ENCODE peak calls at places on chromosomes 5 and 9, in five cellular contexts. One of them, this sample, is unnamed.

GRCh38 chr5:96963267-96963666 is 27.4 kb downstream of the LNPEP start:
- DNase-seq in NB4: peak; percentile 48
- DNase-seq in activated B cell treated with CpG ODN at 0.5 μM for 24 hours: no peak
- DNase-seq in psoas muscle: peak; percentile 76
- DNase-seq in chondrocyte: no peak
- DNase-seq in this sample: peak; percentile 92

GRCh38 chr5:100691545-100691944 is 156.4 kb downstream of the FAM174A start:
- DNase-seq in NB4: no peak
- DNase-seq in activated B cell treated with CpG ODN at 0.5 μM for 24 hours: no peak
- DNase-seq in psoas muscle: no peak
- DNase-seq in chondrocyte: no peak
- DNase-seq in this sample: no peak

GRCh38 chr5:180330810-180331646 is 22.1 kb downstream of the GFPT2 start:
- DNase-seq in NB4: peak; percentile 24
- DNase-seq in activated B cell treated with CpG ODN at 0.5 μM for 24 hours: no peak
- DNase-seq in psoas muscle: peak; percentile 77
- DNase-seq in chondrocyte: no peak
- DNase-seq in this sample: peak; percentile 97

GRCh38 chr9:138075496-138075895 is 197.9 kb downstream of the CACNA1B start:
- DNase-seq in NB4: no peak
- DNase-seq in activated B cell treated with CpG ODN at 0.5 μM for 24 hours: peak; percentile 1
- DNase-seq in psoas muscle: no peak
- DNase-seq in chondrocyte: no peak
- DNase-seq in this sample: no peak

GRCh38 chr5:141957367-141957993 is 522 bp downstream of the PCDH12 start:
- DNase-seq in NB4: peak; percentile 31
- DNase-seq in activated B cell treated with CpG ODN at 0.5 μM for 24 hours: no peak
- DNase-seq in psoas muscle: no peak
- DNase-seq in chondrocyte: no peak
- DNase-seq in this sample: no peak

GRCh38 chr5:29550523-29550922 is 1643.0 kb upstream of the CDH6 start:
- DNase-seq in NB4: no peak
- DNase-seq in activated B cell treated with CpG ODN at 0.5 μM for 24 hours: no peak
- DNase-seq in psoas muscle: no peak
- DNase-seq in chondrocyte: no peak
- DNase-seq in this sample: no peak

GRCh38 chr5:125058185-125058826 is 311.9 kb upstream of the ZNF608 start:
- DNase-seq in NB4: no peak
- DNase-seq in activated B cell treated with CpG ODN at 0.5 μM for 24 hours: no peak
- DNase-seq in psoas muscle: no peak
- DNase-seq in chondrocyte: no peak
- DNase-seq in this sample: peak; percentile 58

GRCh38 chr9:68552700-68553099 is 12.0 kb upstream of the TMEM252 start:
- DNase-seq in NB4: no peak
- DNase-seq in activated B cell treated with CpG ODN at 0.5 μM for 24 hours: no peak
- DNase-seq in psoas muscle: no peak
- DNase-seq in chondrocyte: no peak
- DNase-seq in this sample: peak; percentile 47

GRCh38 chr5:89988129-89988528 is 421.4 kb downstream of the CETN3 start:
- DNase-seq in NB4: no peak
- DNase-seq in activated B cell treated with CpG ODN at 0.5 μM for 24 hours: no peak
- DNase-seq in psoas muscle: no peak
- DNase-seq in chondrocyte: no peak
- DNase-seq in this sample: no peak

GRCh38 chr5:172588380-172588779 is 52.7 kb upstream of the NEURL1B start:
- DNase-seq in NB4: no peak
- DNase-seq in activated B cell treated with CpG ODN at 0.5 μM for 24 hours: no peak
- DNase-seq in psoas muscle: no peak
- DNase-seq in chondrocyte: no peak
- DNase-seq in this sample: no peak

GRCh38 chr9:117160254-117160653 is 254.6 kb downstream of the ASTN2 start:
- DNase-seq in NB4: peak; percentile 11
- DNase-seq in activated B cell treated with CpG ODN at 0.5 μM for 24 hours: no peak
- DNase-seq in psoas muscle: no peak
- DNase-seq in chondrocyte: no peak
- DNase-seq in this sample: no peak

GRCh38 chr9:36319806-36320205 is 61.6 kb upstream of the GNE start:
- DNase-seq in NB4: no peak
- DNase-seq in activated B cell treated with CpG ODN at 0.5 μM for 24 hours: no peak
- DNase-seq in psoas muscle: no peak
- DNase-seq in chondrocyte: no peak
- DNase-seq in this sample: no peak

GRCh38 chr5:83095973-83096539 is 18.7 kb downstream of the XRCC4 start:
- DNase-seq in NB4: no peak
- DNase-seq in activated B cell treated with CpG ODN at 0.5 μM for 24 hours: no peak
- DNase-seq in psoas muscle: no peak
- DNase-seq in chondrocyte: no peak
- DNase-seq in this sample: peak; percentile 81

GRCh38 chr9:128203024-128203841 is at the start of gene DNM1:
- DNase-seq in NB4: peak; percentile 76
- DNase-seq in activated B cell treated with CpG ODN at 0.5 μM for 24 hours: peak; percentile 78
- DNase-seq in psoas muscle: peak; percentile 80
- DNase-seq in chondrocyte: no peak
- DNase-seq in this sample: no peak

GRCh38 chr9:115988701-115989100 is 164.9 kb upstream of the PAPPA start:
- DNase-seq in NB4: no peak
- DNase-seq in activated B cell treated with CpG ODN at 0.5 μM for 24 hours: no peak
- DNase-seq in psoas muscle: no peak
- DNase-seq in chondrocyte: no peak
- DNase-seq in this sample: no peak

GRCh38 chr9:82599550-82599949 is 463.4 kb downstream of the RASEF start:
- DNase-seq in NB4: no peak
- DNase-seq in activated B cell treated with CpG ODN at 0.5 μM for 24 hours: no peak
- DNase-seq in psoas muscle: no peak
- DNase-seq in chondrocyte: no peak
- DNase-seq in this sample: no peak

GRCh38 chr9:136399176-136400037 is 563 bp downstream of the SNAPC4 start:
- DNase-seq in NB4: peak; percentile 42
- DNase-seq in activated B cell treated with CpG ODN at 0.5 μM for 24 hours: peak; percentile 36
- DNase-seq in psoas muscle: peak; percentile 55
- DNase-seq in chondrocyte: peak; percentile 79
- DNase-seq in this sample: peak; percentile 19

GRCh38 chr5:181188700-181189362 is 16.2 kb downstream of the TRIM7 start:
- DNase-seq in NB4: peak; percentile 80
- DNase-seq in activated B cell treated with CpG ODN at 0.5 μM for 24 hours: peak; percentile 72
- DNase-seq in psoas muscle: peak; percentile 73
- DNase-seq in chondrocyte: no peak
- DNase-seq in this sample: peak; percentile 71

GRCh38 chr5:1509346-1510085 is 14.2 kb downstream of the LPCAT1 start:
- DNase-seq in NB4: no peak
- DNase-seq in activated B cell treated with CpG ODN at 0.5 μM for 24 hours: peak; percentile 10
- DNase-seq in psoas muscle: peak; percentile 12
- DNase-seq in chondrocyte: peak; percentile 49
- DNase-seq in this sample: no peak

GRCh38 chr5:176170084-176170483 is 68.1 kb upstream of the SIMC1 start:
- DNase-seq in NB4: no peak
- DNase-seq in activated B cell treated with CpG ODN at 0.5 μM for 24 hours: no peak
- DNase-seq in psoas muscle: no peak
- DNase-seq in chondrocyte: no peak
- DNase-seq in this sample: no peak

GRCh38 chr5:103218164-103218563 is 40.4 kb upstream of the MACIR start:
- DNase-seq in NB4: no peak
- DNase-seq in activated B cell treated with CpG ODN at 0.5 μM for 24 hours: no peak
- DNase-seq in psoas muscle: no peak
- DNase-seq in chondrocyte: no peak
- DNase-seq in this sample: peak; percentile 85

GRCh38 chr5:122471031-122471751 is 159.2 kb downstream of the SNCAIP start:
- DNase-seq in NB4: no peak
- DNase-seq in activated B cell treated with CpG ODN at 0.5 μM for 24 hours: no peak
- DNase-seq in psoas muscle: no peak
- DNase-seq in chondrocyte: no peak
- DNase-seq in this sample: no peak

GRCh38 chr5:53642006-53642405 is 81.6 kb downstream of the NDUFS4 start:
- DNase-seq in NB4: no peak
- DNase-seq in activated B cell treated with CpG ODN at 0.5 μM for 24 hours: no peak
- DNase-seq in psoas muscle: no peak
- DNase-seq in chondrocyte: no peak
- DNase-seq in this sample: no peak

GRCh38 chr9:101486693-101487442 is 46.8 kb upstream of the RNF20 start:
- DNase-seq in NB4: no peak
- DNase-seq in activated B cell treated with CpG ODN at 0.5 μM for 24 hours: no peak
- DNase-seq in psoas muscle: peak; percentile 75
- DNase-seq in chondrocyte: peak; percentile 93
- DNase-seq in this sample: no peak

GRCh38 chr5:163533229-163533628 is 27.8 kb downstream of the MAT2B start:
- DNase-seq in NB4: no peak
- DNase-seq in activated B cell treated with CpG ODN at 0.5 μM for 24 hours: no peak
- DNase-seq in psoas muscle: no peak
- DNase-seq in chondrocyte: no peak
- DNase-seq in this sample: no peak

GRCh38 chr9:7216004-7216821 is 458.4 kb downstream of the KDM4C start:
- DNase-seq in NB4: peak; percentile 94
- DNase-seq in activated B cell treated with CpG ODN at 0.5 μM for 24 hours: no peak
- DNase-seq in psoas muscle: no peak
- DNase-seq in chondrocyte: no peak
- DNase-seq in this sample: peak; percentile 18

GRCh38 chr9:33297455-33297854 is 7.1 kb downstream of the NFX1 start:
- DNase-seq in NB4: peak; percentile 83
- DNase-seq in activated B cell treated with CpG ODN at 0.5 μM for 24 hours: peak; percentile 31
- DNase-seq in psoas muscle: no peak
- DNase-seq in chondrocyte: no peak
- DNase-seq in this sample: no peak

GRCh38 chr9:132597073-132597775 is 14.8 kb downstream of the BARHL1 start:
- DNase-seq in NB4: no peak
- DNase-seq in activated B cell treated with CpG ODN at 0.5 μM for 24 hours: no peak
- DNase-seq in psoas muscle: no peak
- DNase-seq in chondrocyte: no peak
- DNase-seq in this sample: peak; percentile 20

GRCh38 chr5:31346896-31347557 is 153.5 kb downstream of the CDH6 start:
- DNase-seq in NB4: peak; percentile 52
- DNase-seq in activated B cell treated with CpG ODN at 0.5 μM for 24 hours: no peak
- DNase-seq in psoas muscle: no peak
- DNase-seq in chondrocyte: no peak
- DNase-seq in this sample: no peak

GRCh38 chr5:41843456-41844112 is 26.6 kb downstream of the OXCT1 start:
- DNase-seq in NB4: peak; percentile 67
- DNase-seq in activated B cell treated with CpG ODN at 0.5 μM for 24 hours: no peak
- DNase-seq in psoas muscle: no peak
- DNase-seq in chondrocyte: no peak
- DNase-seq in this sample: peak; percentile 49

GRCh38 chr5:146059349-146060220 is 45.8 kb downstream of the PLAC8L1 start:
- DNase-seq in NB4: no peak
- DNase-seq in activated B cell treated with CpG ODN at 0.5 μM for 24 hours: no peak
- DNase-seq in psoas muscle: no peak
- DNase-seq in chondrocyte: no peak
- DNase-seq in this sample: no peak

GRCh38 chr9:135701067-135701967 is 668 bp upstream of the KCNT1 start:
- DNase-seq in NB4: peak; percentile 26
- DNase-seq in activated B cell treated with CpG ODN at 0.5 μM for 24 hours: no peak
- DNase-seq in psoas muscle: no peak
- DNase-seq in chondrocyte: no peak
- DNase-seq in this sample: no peak

GRCh38 chr5:61784337-61784736 is 452.3 kb downstream of the ZSWIM6 start:
- DNase-seq in NB4: no peak
- DNase-seq in activated B cell treated with CpG ODN at 0.5 μM for 24 hours: no peak
- DNase-seq in psoas muscle: no peak
- DNase-seq in chondrocyte: no peak
- DNase-seq in this sample: no peak

GRCh38 chr9:134182554-134183219 is 18.3 kb upstream of the RNU6ATAC start:
- DNase-seq in NB4: peak; percentile 51
- DNase-seq in activated B cell treated with CpG ODN at 0.5 μM for 24 hours: no peak
- DNase-seq in psoas muscle: no peak
- DNase-seq in chondrocyte: peak; percentile 57
- DNase-seq in this sample: no peak

GRCh38 chr9:7935666-7936065 is 136.1 kb upstream of the DMAC1 start:
- DNase-seq in NB4: no peak
- DNase-seq in activated B cell treated with CpG ODN at 0.5 μM for 24 hours: no peak
- DNase-seq in psoas muscle: no peak
- DNase-seq in chondrocyte: no peak
- DNase-seq in this sample: no peak

GRCh38 chr9:135344915-135345500 is 134.6 kb upstream of the PPP1R26 start:
- DNase-seq in NB4: no peak
- DNase-seq in activated B cell treated with CpG ODN at 0.5 μM for 24 hours: no peak
- DNase-seq in psoas muscle: no peak
- DNase-seq in chondrocyte: peak; percentile 59
- DNase-seq in this sample: no peak

DNA sequence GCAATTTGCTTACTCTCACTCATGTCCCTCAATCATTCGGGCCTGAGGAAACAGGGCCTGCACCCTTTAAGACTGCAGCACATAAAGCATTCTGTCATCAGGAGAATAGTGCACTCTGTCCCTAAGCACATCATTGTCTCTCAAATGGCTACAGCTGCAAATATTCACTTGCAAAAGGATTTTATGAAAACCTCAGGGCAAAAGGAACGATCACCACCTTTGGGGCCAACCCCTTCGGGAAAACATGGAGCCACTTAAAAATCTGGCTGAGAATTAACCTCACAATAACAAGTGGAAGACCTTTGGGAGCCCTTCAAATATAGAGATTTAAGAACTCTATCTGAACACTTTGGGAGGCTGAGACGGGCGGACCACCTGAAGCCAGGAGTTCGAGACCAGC is 68.4 kb downstream of the MAPKAP1 start:
- DNase-seq in NB4: no peak
- DNase-seq in activated B cell treated with CpG ODN at 0.5 μM for 24 hours: no peak
- DNase-seq in psoas muscle: no peak
- DNase-seq in chondrocyte: no peak
- DNase-seq in this sample: no peak
- TF ChIP-seq CTCF in NB4: no peak
- TF ChIP-seq CTCF in activated B cell treated with CpG ODN at 0.5 μM for 24 hours: no peak
- TF ChIP-seq CTCF in psoas muscle: no peak
- TF ChIP-seq CTCF in chondrocyte: no peak
- TF ChIP-seq CTCF in this sample: no peak

DNA sequence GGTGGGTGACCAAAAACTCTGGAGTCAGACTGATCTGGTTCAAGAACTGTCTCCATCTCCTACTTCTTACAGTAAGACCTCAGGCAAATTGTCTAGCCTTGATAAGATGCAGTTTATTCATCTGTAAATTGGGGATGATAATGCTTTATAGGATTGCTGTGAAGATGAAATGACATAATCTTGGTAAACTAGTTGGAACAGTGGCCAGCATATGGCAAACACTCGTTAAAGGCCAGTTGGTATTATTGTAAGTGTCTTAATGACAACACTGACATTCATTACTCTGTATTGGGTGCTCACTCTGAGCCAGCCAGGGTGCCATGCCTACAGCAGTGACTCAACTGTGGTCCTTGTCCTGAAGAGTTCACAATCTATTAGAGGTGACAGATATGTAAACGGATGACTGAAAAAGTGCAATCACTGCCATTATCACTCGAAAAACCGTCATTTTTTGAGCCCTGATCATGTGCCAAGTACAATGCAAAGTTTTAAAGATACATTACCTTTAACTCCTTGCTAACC is 84.9 kb upstream of the HSPA9 start:
- DNase-seq in NB4: no peak
- DNase-seq in activated B cell treated with CpG ODN at 0.5 μM for 24 hours: no peak
- DNase-seq in psoas muscle: no peak
- DNase-seq in chondrocyte: no peak
- DNase-seq in this sample: no peak
- TF ChIP-seq CTCF in NB4: no peak
- TF ChIP-seq CTCF in activated B cell treated with CpG ODN at 0.5 μM for 24 hours: no peak
- TF ChIP-seq CTCF in psoas muscle: no peak
- TF ChIP-seq CTCF in chondrocyte: no peak
- TF ChIP-seq CTCF in this sample: no peak

GRCh38 chr9:35161713-35162604 is at the start of gene UNC13B:
- DNase-seq in NB4: peak; percentile 92
- DNase-seq in activated B cell treated with CpG ODN at 0.5 μM for 24 hours: peak; percentile 72
- DNase-seq in psoas muscle: peak; percentile 97
- DNase-seq in chondrocyte: peak; percentile 96
- DNase-seq in this sample: peak; percentile 86
- TF ChIP-seq CTCF in NB4: no peak
- TF ChIP-seq CTCF in activated B cell treated with CpG ODN at 0.5 μM for 24 hours: no peak
- TF ChIP-seq CTCF in psoas muscle: peak; percentile 19
- TF ChIP-seq CTCF in chondrocyte: peak; percentile 69
- TF ChIP-seq CTCF in this sample: no peak

GRCh38 chr5:34957857-34958690 is 28.7 kb downstream of the DNAJC21 start:
- DNase-seq in NB4: peak; percentile 36
- DNase-seq in activated B cell treated with CpG ODN at 0.5 μM for 24 hours: no peak
- DNase-seq in psoas muscle: no peak
- DNase-seq in chondrocyte: no peak
- DNase-seq in this sample: peak; percentile 36
- TF ChIP-seq CTCF in NB4: peak; percentile 63
- TF ChIP-seq CTCF in activated B cell treated with CpG ODN at 0.5 μM for 24 hours: no peak
- TF ChIP-seq CTCF in psoas muscle: peak; percentile 38
- TF ChIP-seq CTCF in chondrocyte: peak; percentile 76
- TF ChIP-seq CTCF in this sample: peak; percentile 78

This sample was measured in brain microvascular endothelial cell.